ENCODE peak calls at places on chromosomes 1 and 21, in ten cellular contexts. J, P, D, N, S, C, B, X, T and W are unnamed samples. For H3K36me3, the result is how much of the 10 kb centered on the place peaks cover.

GRCh38 chr1:236394905-236395779 is 1.1 kb downstream of the EDARADD start:
- DNase-seq in J (peak), P (peak), D (no peak), N (no peak), S (no peak), C (peak), B (no peak), X (peak), T (no peak), W (peak)

GRCh38 chr1:10909697-10910489 is 102.6 kb upstream of the TARDBP start:
- DNase-seq in J (peak), P (peak), D (no peak), N (peak), S (no peak), C (peak), B (peak), X (peak), T (no peak), W (peak)

GRCh38 chr1:55169126-55169525 is 46.0 kb downstream of the USP24 start:
- DNase-seq in J (no peak), P (no peak), D (no peak), N (no peak), S (no peak), C (no peak), B (no peak), X (no peak), T (no peak), W (no peak)

GRCh38 chr21:45444385-45444784 is 39.4 kb downstream of the COL18A1 start:
- DNase-seq in J (no peak), P (no peak), D (no peak), N (no peak), S (no peak), C (no peak), B (no peak), X (peak), T (no peak), W (no peak)

GRCh38 chr1:36542962-36543515 is 60.3 kb upstream of the CSF3R start:
- DNase-seq in J (no peak), P (no peak), D (no peak), N (peak), S (no peak), C (no peak), B (no peak), X (no peak), T (no peak), W (peak)

GRCh38 chr1:208201241-208201640 is 42.9 kb downstream of the PLXNA2 start:
- DNase-seq in J (peak), P (peak), D (peak), N (peak), S (no peak), C (peak), B (no peak), X (peak), T (peak), W (peak)

GRCh38 chr1:234515821-234516241 is 36.9 kb upstream of the TARBP1 start:
- DNase-seq in J (peak), P (peak), D (no peak), N (no peak), S (no peak), C (no peak), B (no peak), X (no peak), T (peak), W (no peak)

GRCh38 chr1:204703826-204704612 is 18.5 kb upstream of the LRRN2 start:
- DNase-seq in J (no peak), P (no peak), D (no peak), N (no peak), S (no peak), C (no peak), B (no peak), X (no peak), T (no peak), W (no peak)

GRCh38 chr1:156859523-156860112 is 701 bp upstream of the INSRR start:
- DNase-seq in J (peak), P (peak), D (no peak), N (no peak), S (no peak), C (peak), B (no peak), X (no peak), T (no peak), W (peak)

GRCh38 chr1:216929870-216930582 is 206.8 kb upstream of the ESRRG start:
- DNase-seq in J (peak), P (peak), D (no peak), N (no peak), S (no peak), C (no peak), B (no peak), X (no peak), T (peak), W (no peak)

GRCh38 chr1:23521588-23521987 is 9.4 kb downstream of the E2F2 start:
- DNase-seq in J (no peak), P (no peak), D (no peak), N (no peak), S (no peak), C (no peak), B (no peak), X (peak), T (no peak), W (peak)

GRCh38 chr1:12480748-12481362 is 137.2 kb downstream of the DHRS3 start:
- DNase-seq in J (peak), P (peak), D (no peak), N (no peak), S (no peak), C (no peak), B (peak), X (no peak), T (peak), W (no peak)

GRCh38 chr1:245361951-245362350 is 207.2 kb downstream of the KIF26B start:
- DNase-seq in J (no peak), P (no peak), D (no peak), N (no peak), S (no peak), C (no peak), B (no peak), X (no peak), T (no peak), W (no peak)

GRCh38 chr1:173867753-173868265 is at the start of gene GAS5:
- DNase-seq in J (peak), P (peak), D (peak), N (peak), S (peak), C (peak), B (peak), X (peak), T (peak), W (peak)

GRCh38 chr1:96259399-96259798 is 462.2 kb upstream of the PTBP2 start:
- DNase-seq in J (no peak), P (no peak), D (no peak), N (no peak), S (no peak), C (no peak), B (no peak), X (no peak), T (no peak), W (peak)

GRCh38 chr1:113980120-113980519 is 846 bp downstream of the OLFML3 start:
- DNase-seq in J (peak), P (peak), D (no peak), N (no peak), S (peak), C (peak), B (peak), X (peak), T (peak), W (peak)

GRCh38 chr1:56644941-56645662 is at the start of gene PRKAA2:
- DNase-seq in J (peak), P (peak), D (no peak), N (peak), S (no peak), C (peak), B (no peak), X (peak), T (peak), W (peak)

GRCh38 chr1:16019580-16020277 is 1.9 kb upstream of the HSPB7 start:
- DNase-seq in J (peak), P (no peak), D (peak), N (no peak), S (no peak), C (no peak), B (no peak), X (peak), T (peak), W (peak)

GRCh38 chr1:31886866-31887265 is 51.3 kb downstream of the PTP4A2 start:
- DNase-seq in J (no peak), P (peak), D (no peak), N (no peak), S (no peak), C (no peak), B (no peak), X (no peak), T (no peak), W (no peak)

GRCh38 chr1:79259390-79260336 is 253.1 kb upstream of the ADGRL4 start:
- DNase-seq in J (peak), P (peak), D (no peak), N (no peak), S (no peak), C (no peak), B (no peak), X (no peak), T (peak), W (no peak)

GRCh38 chr1:231626951-231627614 is 493 bp downstream of the DISC1 start:
- DNase-seq in J (peak), P (peak), D (peak), N (peak), S (peak), C (peak), B (peak), X (peak), T (peak), W (peak)

GRCh38 chr1:71039666-71040262 is 7.9 kb downstream of the PTGER3 start:
- DNase-seq in J (no peak), P (no peak), D (no peak), N (no peak), S (no peak), C (no peak), B (no peak), X (no peak), T (no peak), W (no peak)

GRCh38 chr1:243273945-243274344 is 18.1 kb downstream of the SDCCAG8 start:
- DNase-seq in J (no peak), P (no peak), D (no peak), N (no peak), S (no peak), C (no peak), B (no peak), X (no peak), T (no peak), W (no peak)

GRCh38 chr1:34389974-34390373 is 213.3 kb downstream of the C1orf94 start:
- DNase-seq in J (no peak), P (no peak), D (no peak), N (no peak), S (no peak), C (no peak), B (no peak), X (no peak), T (no peak), W (no peak)

GRCh38 chr1:199279872-199280649 is 641.2 kb downstream of the PTPRC start:
- DNase-seq in J (peak), P (no peak), D (no peak), N (no peak), S (no peak), C (no peak), B (no peak), X (no peak), T (peak), W (no peak)

GRCh38 chr1:6090996-6091822 is 45.5 kb downstream of the KCNAB2 start:
- DNase-seq in J (no peak), P (no peak), D (no peak), N (no peak), S (no peak), C (no peak), B (no peak), X (no peak), T (no peak), W (no peak)

GRCh38 chr1:204258213-204259115 is 44.7 kb upstream of the GOLT1A start:
- DNase-seq in J (peak), P (peak), D (no peak), N (peak), S (no peak), C (peak), B (peak), X (peak), T (peak), W (peak)

GRCh38 chr1:61455400-61455799 is 269.5 kb downstream of the TM2D1 start:
- DNase-seq in J (peak), P (no peak), D (no peak), N (no peak), S (no peak), C (no peak), B (no peak), X (no peak), T (no peak), W (no peak)

GRCh38 chr1:61451214-61451968 is 273.6 kb downstream of the TM2D1 start:
- DNase-seq in J (no peak), P (no peak), D (no peak), N (no peak), S (no peak), C (no peak), B (no peak), X (no peak), T (no peak), W (no peak)

GRCh38 chr1:61450454-61451213 is 274.3 kb downstream of the TM2D1 start:
- DNase-seq in J (peak), P (peak), D (no peak), N (peak), S (no peak), C (no peak), B (no peak), X (peak), T (no peak), W (no peak)

GRCh38 chr1:61452354-61452990 is 272.5 kb downstream of the TM2D1 start:
- DNase-seq in J (peak), P (no peak), D (no peak), N (no peak), S (no peak), C (no peak), B (no peak), X (no peak), T (peak), W (no peak)

DNA sequence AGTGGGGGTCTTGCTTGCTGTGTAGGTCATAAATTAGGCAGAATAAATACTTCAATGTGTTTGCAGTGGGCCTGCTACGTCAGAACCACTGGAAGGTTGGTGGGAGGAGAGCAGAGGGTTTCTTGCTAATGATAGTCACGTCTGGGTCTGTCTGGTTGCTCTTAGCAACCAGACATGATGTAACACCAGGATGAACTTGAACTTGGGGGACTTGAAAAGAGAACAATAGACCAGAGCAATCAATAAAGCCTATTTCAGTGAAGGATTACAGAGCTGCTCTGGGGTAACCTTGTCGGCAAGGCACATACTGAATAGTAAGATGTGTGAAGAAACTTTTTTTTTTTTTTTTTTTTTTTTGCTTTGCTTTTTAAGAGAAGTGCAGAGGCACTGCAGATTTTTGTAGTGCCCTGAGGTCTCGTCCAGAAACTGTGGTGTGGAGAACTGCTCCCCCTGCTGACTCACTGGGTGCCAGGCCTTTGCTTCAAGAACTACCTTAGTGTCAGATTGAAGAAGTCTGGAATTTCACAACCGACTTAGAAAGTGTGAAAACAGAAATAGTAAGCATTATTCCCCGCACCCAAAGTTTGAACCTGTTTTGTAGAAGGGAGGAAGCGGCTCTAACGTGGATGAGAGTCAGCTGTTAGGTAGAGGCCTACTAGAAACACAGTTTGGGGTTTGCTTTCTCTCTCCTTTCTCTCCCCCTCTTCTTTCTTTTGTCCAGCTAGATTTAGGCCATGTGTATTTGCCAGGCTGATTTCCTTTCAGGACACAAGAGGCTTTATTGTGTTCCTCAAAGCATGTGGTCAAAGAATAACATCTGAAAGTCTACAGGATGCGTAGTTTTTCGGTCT is 271.6 kb downstream of the TM2D1 start:
- DNase-seq in J (peak), P (peak), D (peak), N (peak), S (peak), C (peak), B (peak), X (peak), T (peak), W (peak)
- H3K4me3 ChIP-seq in J (no peak), P (no peak), D (peak), N (no peak), S (no peak), C (no peak), B (no peak), X (no peak), T (no peak), W (peak)

GRCh38 chr1:46488343-46489168 is 1.1 kb upstream of the DMBX1 start:
- DNase-seq in J (peak), P (no peak), D (no peak), N (no peak), S (no peak), C (no peak), B (no peak), X (no peak), T (peak), W (no peak)

GRCh38 chr1:46486432-46487015 is 3.1 kb upstream of the DMBX1 start:
- DNase-seq in J (no peak), P (no peak), D (no peak), N (no peak), S (no peak), C (no peak), B (no peak), X (no peak), T (no peak), W (no peak)

GRCh38 chr1:46489169-46489637 is 433 bp upstream of the DMBX1 start:
- DNase-seq in J (no peak), P (no peak), D (no peak), N (no peak), S (no peak), C (no peak), B (no peak), X (no peak), T (no peak), W (no peak)

GRCh38 chr1:46485564-46486431 is 3.8 kb upstream of the DMBX1 start:
- DNase-seq in J (no peak), P (no peak), D (no peak), N (no peak), S (no peak), C (no peak), B (no peak), X (no peak), T (no peak), W (no peak)

GRCh38 chr1:46487818-46488218 is 1.8 kb upstream of the DMBX1 start:
- DNase-seq in J (no peak), P (peak), D (no peak), N (no peak), S (no peak), C (no peak), B (no peak), X (no peak), T (no peak), W (no peak)
- TF ChIP-seq CTCF in J (peak), P (peak), D (no peak), N (peak), S (no peak), C (no peak), B (no peak), X (no peak), T (peak), W (no peak)

GRCh38 chr1:246919902-246920301 is 11.8 kb downstream of the AHCTF1 start:
- DNase-seq in J (no peak), P (no peak), D (no peak), N (peak), S (no peak), C (no peak), B (no peak), X (no peak), T (no peak), W (no peak)
- H3K36me3 ChIP-seq in J (under half), P (under half), D (under half), N (under half), S (under half), C (under half), B (under half), X (under half), T (under half), W (under half)

DNA sequence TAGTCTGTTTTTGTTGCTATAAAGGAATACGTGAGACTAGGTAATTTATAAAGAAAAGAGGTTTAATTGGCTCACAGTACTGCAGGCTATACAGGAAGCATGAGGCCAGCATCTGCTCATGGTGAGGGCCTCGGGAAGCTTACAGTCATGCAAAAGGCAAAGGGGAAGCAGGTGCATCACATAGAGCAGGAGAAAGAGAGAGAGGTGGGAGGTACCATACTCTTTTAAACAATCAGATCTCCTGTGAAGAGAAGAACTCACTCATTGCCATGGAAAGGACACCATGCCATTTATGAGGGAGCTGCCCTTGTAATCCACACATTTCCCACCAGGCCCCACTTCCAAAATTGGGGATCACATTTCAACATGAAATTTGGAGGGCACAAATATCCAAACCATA is 12.7 kb downstream of the PPP1R12B start:
- DNase-seq in J (no peak), P (no peak), D (no peak), N (no peak), S (no peak), C (no peak), B (no peak), X (no peak), T (no peak), W (no peak)
- H3K4me3 ChIP-seq in J (no peak), P (no peak), D (no peak), N (no peak), S (no peak), C (no peak), B (no peak), X (no peak), T (no peak), W (no peak)

DNA sequence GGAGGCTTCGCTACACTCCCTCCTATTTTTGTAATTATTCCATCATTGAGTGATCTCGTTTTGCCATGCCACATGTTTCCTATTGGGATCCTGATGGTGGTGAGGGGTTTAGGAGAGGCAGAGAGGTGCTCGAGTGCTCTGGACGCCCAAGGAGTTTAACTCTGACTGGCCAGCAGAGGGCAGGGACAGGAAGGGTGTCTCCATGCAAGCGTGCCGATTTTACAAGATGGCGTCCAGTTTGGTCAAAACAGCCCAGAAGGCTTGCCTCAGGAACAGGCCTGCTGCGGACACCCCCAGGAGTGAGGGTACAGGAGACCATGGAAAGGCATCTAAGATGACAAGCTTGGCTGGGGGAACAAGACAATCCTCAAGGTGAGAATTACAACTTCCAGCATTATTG is 33.8 kb upstream of the KCNE2 start:
- DNase-seq in J (no peak), P (no peak), D (no peak), N (no peak), S (no peak), C (no peak), B (no peak), X (no peak), T (no peak), W (peak)
- TF ChIP-seq CTCF in J (no peak), P (no peak), D (no peak), N (no peak), S (no peak), C (no peak), B (no peak), X (no peak), T (no peak), W (peak)